ENCODE peak calls at places on chromosomes 2 and 18, in five cellular contexts. T is GM23338, W is epithelial cell of esophagus, X is fibroblast of the aortic adventitia, Y is psoas muscle. M is an unnamed sample.

GRCh38 chr2:69298862-69299261 is 88.2 kb downstream of the GFPT1 start:
- DNase-seq in T (no peak), W (peak), X (peak), Y (no peak), M (peak)

GRCh38 chr2:200756618-200757321 is 54.9 kb upstream of the BZW1 start:
- DNase-seq in T (no peak), W (peak), X (peak), Y (no peak), M (peak)

GRCh38 chr2:21155365-21156136 is 31.8 kb downstream of the TDRD15 start:
- DNase-seq in T (no peak), W (peak), X (no peak), Y (no peak), M (no peak)

GRCh38 chr2:3099860-3100234 is 277.8 kb downstream of the EIPR1 start:
- DNase-seq in T (no peak), W (no peak), X (no peak), Y (no peak), M (no peak)

GRCh38 chr2:86015006-86015405 is 90.7 kb downstream of the POLR1A start:
- DNase-seq in T (no peak), W (no peak), X (no peak), Y (no peak), M (no peak)

GRCh38 chr18:49967171-49967570 is 153.8 kb upstream of the ACAA2 start:
- DNase-seq in T (no peak), W (no peak), X (no peak), Y (no peak), M (no peak)

GRCh38 chr2:170310876-170311502 is 133.0 kb downstream of the MYO3B start:
- DNase-seq in T (no peak), W (peak), X (no peak), Y (no peak), M (peak)

GRCh38 chr18:30280861-30281470 is 761.6 kb downstream of the DSC3 start:
- DNase-seq in T (peak), W (peak), X (peak), Y (no peak), M (peak)

GRCh38 chr2:129396980-129397599 is 582.4 kb upstream of the RAB6C start:
- DNase-seq in T (peak), W (peak), X (no peak), Y (no peak), M (peak)

DNA sequence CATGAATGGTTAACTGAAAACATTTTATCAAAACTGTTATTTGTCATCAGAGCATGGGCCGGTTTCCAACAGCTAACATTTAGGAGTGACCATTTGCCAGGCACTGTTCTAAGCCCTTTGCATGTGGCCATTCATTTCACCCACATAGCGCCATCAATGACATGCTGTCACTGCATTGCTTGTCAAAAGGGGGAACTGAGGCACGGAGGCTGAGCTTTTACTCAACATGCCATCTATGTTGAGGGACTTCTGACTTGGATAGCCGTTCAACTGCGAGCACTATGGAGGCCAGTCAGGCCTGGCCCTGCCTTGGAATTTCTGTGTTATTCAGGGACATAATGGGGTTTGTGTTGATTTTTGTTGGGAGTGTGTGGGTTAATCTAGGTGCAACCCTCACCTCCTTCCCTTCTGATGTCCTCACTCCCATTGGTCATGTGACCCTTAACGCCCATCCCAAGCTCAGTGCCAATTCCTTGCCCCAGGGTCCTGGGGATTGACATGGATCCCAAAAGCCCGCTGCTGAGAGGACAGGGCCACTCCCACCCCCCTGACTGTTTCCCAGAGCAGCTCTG is 12.7 kb downstream of the IL1R1 start:
- DNase-seq in T (no peak), W (no peak), X (no peak), Y (no peak), M (no peak)
- H3K4me3 ChIP-seq in T (no peak), W (no peak), X (no peak), Y (no peak), M (no peak)

DNA sequence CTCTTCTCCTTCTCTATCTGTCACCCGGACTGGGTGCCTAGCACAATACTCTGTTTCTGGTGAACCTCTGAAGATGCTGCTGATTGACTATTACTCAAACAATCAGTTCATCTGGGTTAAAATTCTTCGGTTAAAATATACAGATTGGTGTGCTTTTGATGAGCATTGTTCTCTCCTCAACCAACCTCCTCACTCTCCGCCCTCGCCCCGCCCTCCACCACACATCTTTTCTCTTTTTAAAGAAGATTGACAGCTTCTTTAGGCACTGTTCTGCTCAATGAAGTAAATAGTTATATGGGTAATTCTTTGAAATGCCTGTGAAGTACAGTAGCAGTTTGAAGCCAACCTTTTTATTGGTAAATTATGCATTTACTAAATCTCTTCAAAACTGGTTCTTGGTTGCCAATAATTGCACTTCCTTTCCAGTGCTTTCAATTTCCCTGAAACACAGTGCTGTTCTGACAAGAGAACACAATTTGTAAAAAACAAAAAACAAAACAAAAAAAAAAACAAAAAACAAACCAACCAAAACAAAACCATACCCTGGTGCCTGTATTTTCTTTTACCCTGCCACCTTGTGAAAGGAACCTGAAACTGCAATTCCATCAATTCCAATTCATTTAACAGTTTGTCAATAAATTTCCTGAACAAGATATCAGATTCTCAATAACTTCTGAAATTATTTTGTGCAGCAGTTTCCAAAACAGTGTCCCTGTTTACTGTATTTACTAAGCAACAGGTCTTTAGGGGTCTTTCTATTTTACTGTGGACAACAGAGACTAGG is 188.6 kb downstream of the LRP1B start:
- DNase-seq in T (peak), W (no peak), X (no peak), Y (no peak), M (no peak)
- TF ChIP-seq CTCF in T (peak), W (peak), X (no peak), Y (no peak), M (peak)

GRCh38 chr18:58887613-58887963 is 22.9 kb downstream of the ZNF532 start:
- DNase-seq in T (no peak), W (peak), X (peak), Y (peak), M (peak)
- H3K4me3 ChIP-seq in T (no peak), W (no peak), X (no peak), Y (no peak), M (no peak)

GRCh38 chr2:53247986-53248735 is 519.4 kb upstream of the CHAC2 start:
- DNase-seq in T (no peak), W (no peak), X (no peak), Y (no peak), M (no peak)
- TF ChIP-seq CTCF in T (no peak), W (no peak), X (no peak), Y (no peak), M (no peak)

GRCh38 chr18:57434177-57434535 is 1.0 kb upstream of the ONECUT2 start:
- DNase-seq in T (peak), W (no peak), X (no peak), Y (no peak), M (no peak)

GRCh38 chr18:57435851-57436192 is 648 bp downstream of the ONECUT2 start:
- DNase-seq in T (peak), W (no peak), X (no peak), Y (no peak), M (no peak)

GRCh38 chr18:57436193-57436964 is 1.2 kb downstream of the ONECUT2 start:
- DNase-seq in T (peak), W (no peak), X (no peak), Y (no peak), M (no peak)

GRCh38 chr18:57433492-57434176 is 1.5 kb upstream of the ONECUT2 start:
- DNase-seq in T (peak), W (no peak), X (no peak), Y (no peak), M (no peak)

GRCh38 chr18:57434536-57435494 is at the start of gene ONECUT2:
- DNase-seq in T (peak), W (peak), X (peak), Y (peak), M (peak)
- H3K4me3 ChIP-seq in T (peak), W (peak), X (peak), Y (peak), M (peak)